ENCODE peak calls at places on chromosomes 5 and 9, in four cellular contexts. L, T, W and D are unnamed samples.

GRCh38 chr9:78577507-78577906 is 280.6 kb downstream of the PSAT1 start:
- DNase-seq in T (no peak), W (no peak), L (no peak), D (no peak)

GRCh38 chr5:114953559-114953958 is 216.1 kb downstream of the TRIM36 start:
- DNase-seq in W (no peak), L (no peak), T (no peak), D (no peak)

GRCh38 chr9:110126986-110127864 is 80.7 kb downstream of the C9orf152 start:
- DNase-seq in T (no peak), W (peak; percentile 94), L (no peak), D (no peak)

GRCh38 chr9:135779571-135779970 is 77.6 kb downstream of the KCNT1 start:
- DNase-seq in L (no peak), W (no peak), T (no peak), D (no peak)

GRCh38 chr5:153745778-153746420 is 255.4 kb downstream of the GRIA1 start:
- DNase-seq in W (no peak), L (no peak), T (no peak), D (no peak)

GRCh38 chr9:124320062-124320973 is 62.6 kb downstream of the NEK6 start:
- DNase-seq in W (peak; percentile 84), L (peak; percentile 78), T (peak; percentile 33), D (peak; percentile 25)

GRCh38 chr5:172049226-172049796 is 42.9 kb upstream of the FBXW11 start:
- DNase-seq in W (no peak), L (no peak), T (no peak), D (no peak)

GRCh38 chr5:131538177-131538593 is 96.8 kb downstream of the RAPGEF6 start:
- DNase-seq in W (no peak), L (peak; percentile 88), T (no peak), D (no peak)

GRCh38 chr5:74951855-74952254 is 85.7 kb upstream of the FAM169A start:
- DNase-seq in L (no peak), W (no peak), T (no peak), D (no peak)

GRCh38 chr5:6733411-6734242 is 20.4 kb downstream of the TENT4A start:
- DNase-seq in L (peak; percentile 40), W (no peak), T (no peak), D (no peak)

GRCh38 chr5:180790020-180790419 is 12.6 kb downstream of the MGAT1 start:
- DNase-seq in T (no peak), W (no peak), L (peak; percentile 49), D (no peak)

GRCh38 chr5:71789746-71790145 is 70.7 kb downstream of the CARTPT start:
- DNase-seq in W (no peak), L (no peak), T (no peak), D (no peak)

GRCh38 chr9:33924978-33925797 is 108.2 kb downstream of the UBE2R2 start:
- DNase-seq in L (peak; percentile 73), W (no peak), T (no peak), D (no peak)

GRCh38 chr5:133275631-133276030 is 223.8 kb downstream of the HSPA4 start:
- DNase-seq in W (no peak), T (no peak), L (no peak), D (no peak)

GRCh38 chr5:10315824-10316509 is 8.3 kb upstream of the CMBL start:
- DNase-seq in W (no peak), L (no peak), T (no peak), D (no peak)

GRCh38 chr5:462051-462481 is 19.1 kb downstream of the EXOC3 start:
- DNase-seq in W (no peak), L (no peak), T (no peak), D (no peak)

GRCh38 chr9:114271556-114272510 is 51.1 kb upstream of the ORM1 start:
- DNase-seq in L (peak; percentile 43), W (peak; percentile 35), T (no peak), D (no peak)

GRCh38 chr5:38994329-38994927 is 79.8 kb downstream of the RICTOR start:
- DNase-seq in T (no peak), W (no peak), L (peak; percentile 82), D (no peak)

GRCh38 chr9:130542457-130543228 is 36.7 kb upstream of the FUBP3 start:
- DNase-seq in W (no peak), T (no peak), L (peak; percentile 34), D (no peak)

GRCh38 chr9:135821116-135821515 is 86.2 kb downstream of the CAMSAP1 start:
- DNase-seq in T (no peak), L (no peak), W (peak; percentile 45), D (no peak)

GRCh38 chr5:59843511-59844230 is 49.9 kb downstream of the PDE4D start:
- DNase-seq in T (no peak), W (no peak), L (no peak), D (no peak)

GRCh38 chr9:135536166-135536565 is 9.8 kb upstream of the OBP2A start:
- DNase-seq in T (no peak), W (peak; percentile 13), L (no peak), D (no peak)

GRCh38 chr5:179909224-179909623 is 1.5 kb upstream of the TBC1D9B start:
- DNase-seq in W (no peak), L (no peak), T (no peak), D (no peak)

GRCh38 chr9:99143661-99144060 is 38.7 kb downstream of the TGFBR1 start:
- DNase-seq in W (no peak), T (no peak), L (peak; percentile 80), D (no peak)

GRCh38 chr9:2966846-2967372 is 123.0 kb upstream of the PUM3 start:
- DNase-seq in T (no peak), W (no peak), L (no peak), D (no peak)